ENCODE peak calls at places on chromosome 16, in five cellular contexts. P, Z, J, A and N are unnamed samples. For H3K4me1, the result is how much of the 10 kb centered on the place peaks cover.

GRCh38 chr16:58421529-58421928 is 29.3 kb downstream of the GINS3 start:
- DNase-seq in Z (no peak), P (no peak), J (no peak), A (no peak), N (no peak)

GRCh38 chr16:85028638-85029412 is 1.2 kb downstream of the KIAA0513 start:
- DNase-seq in A (peak), Z (no peak), P (peak), J (peak), N (peak)

GRCh38 chr16:80684136-80684765 is 120.1 kb downstream of the CDYL2 start:
- DNase-seq in P (no peak), J (no peak), A (no peak), Z (no peak), N (no peak)

GRCh38 chr16:77297996-77298637 is 98.9 kb downstream of the SYCE1L start:
- DNase-seq in P (no peak), J (no peak), A (no peak), Z (no peak), N (no peak)

GRCh38 chr16:58692450-58692849 is 7.9 kb upstream of the SLC38A7 start:
- DNase-seq in J (no peak), Z (no peak), A (no peak), P (no peak), N (no peak)

GRCh38 chr16:7746971-7747370 is 414.3 kb downstream of the RBFOX1 start:
- DNase-seq in J (no peak), P (no peak), Z (no peak), A (no peak), N (no peak)

GRCh38 chr16:88561485-88562369 is 8.5 kb upstream of the ZC3H18 start:
- DNase-seq in A (peak), J (peak), P (peak), Z (peak), N (no peak)

GRCh38 chr16:86494039-86494564 is 16.2 kb upstream of the FOXF1 start:
- DNase-seq in P (no peak), Z (no peak), J (no peak), A (no peak), N (no peak)

GRCh38 chr16:22054847-22055590 is 37.3 kb upstream of the VWA3A start:
- DNase-seq in J (no peak), A (no peak), Z (no peak), P (no peak), N (no peak)

GRCh38 chr16:68235882-68236803 is at the start of gene ESRP2:
- DNase-seq in A (peak), P (peak), Z (peak), J (peak), N (peak)

GRCh38 chr16:17143546-17144419 is 327.0 kb downstream of the XYLT1 start:
- DNase-seq in Z (no peak), J (no peak), P (no peak), A (no peak), N (no peak)

GRCh38 chr16:82881517-82881916 is 254.7 kb downstream of the CDH13 start:
- DNase-seq in J (no peak), A (no peak), P (no peak), Z (no peak), N (no peak)

GRCh38 chr16:29147710-29148425 is 163.0 kb downstream of the LAT start:
- DNase-seq in A (no peak), P (no peak), J (no peak), Z (no peak), N (no peak)

DNA sequence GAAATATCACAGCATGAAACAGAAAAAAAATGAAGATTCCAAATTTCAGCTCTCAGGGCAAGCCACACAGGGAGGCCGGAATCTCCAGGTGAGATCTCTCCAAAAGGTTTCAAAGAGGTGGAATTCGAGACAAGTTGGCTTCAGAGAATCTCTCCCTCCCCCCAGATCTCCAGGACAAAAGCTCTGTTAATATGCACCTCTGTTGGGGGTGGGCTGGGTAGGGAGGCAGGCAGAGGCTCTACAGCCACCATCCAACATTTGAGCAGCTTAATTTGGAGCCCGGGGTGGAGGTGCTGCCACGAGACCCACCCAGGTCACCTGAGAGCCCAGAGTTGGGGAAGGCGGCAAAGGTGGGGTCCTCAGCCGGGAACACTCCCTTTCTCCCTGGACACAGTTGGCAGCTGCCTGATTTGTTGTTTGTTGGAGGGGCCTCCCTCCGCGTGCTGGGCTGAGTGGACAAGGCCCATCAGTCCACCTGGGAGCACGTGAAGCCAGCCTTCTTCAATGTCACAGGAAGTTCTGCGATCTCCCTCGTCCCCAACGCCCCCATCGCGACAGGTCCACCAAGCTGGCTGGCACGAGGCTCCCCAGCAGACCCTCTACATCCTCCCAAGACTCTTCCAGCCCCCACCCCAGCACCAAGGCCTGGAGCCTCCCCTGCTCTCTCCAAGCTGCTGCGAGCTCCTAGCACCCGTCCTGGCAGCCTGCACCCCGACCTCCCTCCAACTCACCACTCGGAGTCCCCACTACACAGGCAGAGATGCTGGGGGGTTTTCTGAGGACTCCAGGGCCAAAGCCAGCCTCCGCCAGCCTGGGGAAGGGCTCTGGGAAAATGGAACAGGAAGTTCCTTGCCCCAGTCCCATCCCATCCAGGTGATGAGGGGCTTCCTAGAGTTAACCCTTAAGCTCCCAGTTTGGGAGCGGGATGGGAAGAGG is at the start of gene ZSCAN10:
- DNase-seq in A (no peak), P (no peak), Z (no peak), J (no peak), N (peak)
- H3K4me1 ChIP-seq in A (under half), P (under half), Z (under half), J (under half), N (under half)

DNA sequence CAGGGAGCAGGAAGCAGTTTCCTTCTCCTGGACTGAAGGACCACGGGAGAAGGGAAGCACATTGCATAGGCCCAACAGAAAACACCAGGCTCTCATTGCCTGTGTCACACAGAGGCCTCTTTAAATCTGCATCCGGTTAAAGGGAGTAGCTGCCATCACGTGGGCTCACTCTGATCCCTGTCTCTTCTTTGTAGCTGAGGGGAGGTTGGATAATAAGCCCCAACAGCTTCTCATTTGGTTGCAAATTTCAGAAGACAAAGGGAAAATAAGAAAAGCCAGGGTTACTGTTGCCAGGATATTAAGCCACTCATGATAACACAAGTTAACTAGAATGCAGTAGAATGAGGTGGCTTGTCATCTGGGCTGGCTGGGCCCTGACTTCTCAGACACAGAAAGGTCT is 325.2 kb upstream of the ERCC4 start:
- DNase-seq in J (no peak), P (no peak), A (no peak), Z (no peak), N (no peak)
- H3K4me1 ChIP-seq in J (under half), P (under half), A (under half), Z (under half), N (under half)

GRCh38 chr16:70432800-70433455 is 6.0 kb downstream of the ST3GAL2 start:
- DNase-seq in A (no peak), P (peak), Z (no peak), J (no peak), N (peak)

GRCh38 chr16:70432304-70432799 is 6.5 kb downstream of the ST3GAL2 start:
- DNase-seq in J (no peak), A (no peak), P (no peak), Z (no peak), N (no peak)

GRCh38 chr16:70437017-70437581 is 1.8 kb downstream of the ST3GAL2 start:
- DNase-seq in Z (no peak), A (no peak), J (no peak), P (no peak), N (no peak)

GRCh38 chr16:70433456-70434103 is 5.3 kb downstream of the ST3GAL2 start:
- DNase-seq in Z (peak), A (no peak), P (peak), J (no peak), N (no peak)

DNA sequence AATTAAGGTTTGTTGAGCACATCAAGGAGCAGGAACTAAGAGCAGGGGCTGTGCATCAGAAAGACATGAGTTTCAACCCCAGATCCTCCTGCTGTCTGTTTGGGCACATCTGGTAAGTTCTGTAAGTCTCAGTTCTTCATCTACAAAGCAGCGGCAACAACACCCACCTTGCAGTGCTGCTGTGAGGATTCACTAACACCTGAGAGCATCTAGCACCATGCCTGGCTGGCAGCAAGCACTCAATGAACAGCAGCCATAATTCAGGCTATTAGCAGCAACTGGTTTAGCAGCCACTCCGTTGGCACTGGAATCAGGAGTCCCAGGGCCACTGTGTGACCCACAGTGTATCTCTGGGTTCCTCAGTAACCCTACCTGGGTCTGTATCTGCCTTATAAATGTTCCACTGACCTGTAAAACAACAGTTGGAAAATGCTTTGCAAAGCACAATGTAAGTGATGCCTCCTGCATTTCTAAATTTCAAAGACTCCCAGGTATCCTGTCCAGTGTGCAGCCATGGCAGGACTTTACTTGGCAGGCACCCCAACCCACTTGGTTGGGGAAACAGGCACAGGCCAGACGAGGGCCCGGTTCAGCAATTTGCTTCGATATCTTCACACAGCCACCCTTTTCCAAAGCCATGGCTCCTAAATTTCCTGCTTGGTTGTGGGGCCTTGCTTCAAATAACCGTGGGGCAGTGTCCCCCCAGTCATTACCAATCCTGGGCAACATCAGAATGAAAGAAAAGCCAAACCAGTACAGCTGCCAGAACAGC is 4.2 kb downstream of the ST3GAL2 start:
- DNase-seq in J (no peak), P (no peak), Z (no peak), A (no peak), N (no peak)
- H3K4me1 ChIP-seq in J (under half), P (half or more), Z (under half), A (under half), N (under half)

DNA sequence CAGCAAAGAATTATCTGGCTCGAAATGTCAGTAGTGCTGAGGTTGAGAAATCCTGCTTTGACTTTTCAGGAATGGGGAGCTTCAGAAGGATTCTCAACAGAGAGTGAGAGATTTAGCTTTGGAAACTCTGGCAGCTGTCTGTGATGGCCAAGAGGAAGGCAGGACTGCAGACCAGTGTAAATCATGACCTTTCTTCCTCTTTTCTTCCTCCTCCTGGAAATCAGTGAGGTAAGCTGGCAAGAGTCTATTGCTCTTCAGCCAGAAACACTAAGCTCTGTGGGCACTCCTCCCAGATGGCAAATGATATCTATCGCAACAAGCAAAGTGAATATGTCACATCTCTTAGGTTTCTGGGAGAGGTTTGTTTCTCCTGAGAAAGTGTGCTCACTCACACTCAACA is 8.4 kb upstream of the IL4R start:
- DNase-seq in P (no peak), A (no peak), J (no peak), Z (no peak), N (no peak)
- H3K4me1 ChIP-seq in P (under half), A (under half), J (under half), Z (under half), N (under half)

DNA sequence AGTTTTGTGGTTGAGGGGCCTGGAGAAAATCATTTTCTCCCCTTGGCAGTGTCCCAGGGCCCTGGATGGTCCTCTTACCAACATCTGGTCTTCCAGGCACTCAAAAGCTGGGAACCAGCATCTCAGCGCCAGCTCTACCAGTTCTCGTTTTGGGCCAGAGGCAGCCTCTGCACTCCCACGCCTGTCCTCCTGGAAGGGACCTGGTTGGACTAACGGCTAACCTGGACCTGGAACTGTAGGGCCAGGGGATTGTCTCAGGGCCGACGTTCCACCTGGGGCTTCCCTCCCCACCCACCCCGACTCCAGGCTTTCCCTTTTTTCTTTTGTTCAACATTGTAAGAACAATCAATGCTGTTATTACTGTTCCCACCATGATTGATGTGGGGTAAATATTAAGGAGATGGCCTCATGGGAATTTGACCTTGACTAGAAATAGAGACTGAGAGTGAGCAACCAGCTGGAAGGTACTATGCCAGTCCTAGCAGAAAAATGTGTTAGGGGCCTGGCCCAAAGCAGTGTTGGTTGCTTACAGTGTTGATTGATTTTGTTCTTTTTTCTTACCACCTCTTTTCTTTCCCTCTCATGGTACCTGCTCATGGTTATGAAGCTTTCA is 81.4 kb downstream of the ABCC6 start:
- DNase-seq in A (no peak), P (no peak), Z (no peak), J (no peak), N (no peak)
- H3K4me1 ChIP-seq in A (under half), P (under half), Z (under half), J (under half), N (under half)

DNA sequence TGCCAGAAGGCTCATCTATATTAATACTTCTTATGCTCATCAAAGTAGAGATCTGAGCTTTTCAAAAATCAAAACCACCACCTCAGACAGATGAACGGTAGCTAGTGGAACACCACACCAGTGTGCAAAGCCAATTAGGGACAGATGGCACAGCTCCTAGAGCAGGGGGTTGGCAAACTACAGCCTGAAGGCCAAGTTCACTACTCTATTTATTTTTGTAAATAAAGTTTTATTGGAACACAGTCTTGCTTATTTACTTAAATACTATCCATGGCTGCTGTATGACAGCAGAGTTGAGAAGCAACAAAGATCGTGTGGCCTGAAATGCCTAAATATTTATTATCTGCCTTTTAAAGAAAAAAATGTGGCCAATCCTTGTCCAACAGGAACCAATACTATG is 56.8 kb downstream of the AMFR start:
- DNase-seq in P (no peak), J (no peak), A (no peak), Z (no peak), N (no peak)
- H3K4me1 ChIP-seq in P (under half), J (under half), A (under half), Z (under half), N (under half)